ENCODE peak calls at places on chromosome 3, in ten cellular contexts. O is tibial nerve, U is endothelial cell of umbilical vein, Q is sigmoid colon, R is transverse colon, N is ovary, B is A549, A is adrenal gland, V is esophagus squamous epithelium, Y is breast epithelium. F is an unnamed sample.

GRCh38 chr3:194166682-194167479 is 30.9 kb downstream of the HES1 start:
- DNase-seq in A (no peak), O (no peak), R (no peak), U (peak), B (no peak), V (no peak), Q (peak), Y (no peak), N (peak), F (no peak)

GRCh38 chr3:58570851-58571250 is 6.3 kb downstream of the FAM107A start:
- DNase-seq in A (no peak), Y (no peak), B (no peak), N (no peak), U (no peak), Q (no peak), O (no peak), R (no peak), V (no peak), F (no peak)

GRCh38 chr3:94285874-94286273 is 223.0 kb downstream of the NSUN3 start:
- DNase-seq in N (no peak), B (no peak), U (peak), R (no peak), Y (no peak), O (no peak), Q (no peak), V (no peak), A (no peak), F (no peak)

GRCh38 chr3:4314688-4315087 is 11.5 kb downstream of the SETMAR start:
- DNase-seq in A (no peak), Q (no peak), O (no peak), V (no peak), U (no peak), Y (no peak), B (no peak), N (no peak), R (no peak), F (no peak)

GRCh38 chr3:54053882-54054281 is 68.5 kb upstream of the CACNA2D3 start:
- DNase-seq in U (no peak), N (no peak), V (no peak), Q (no peak), Y (no peak), R (no peak), O (no peak), B (no peak), A (no peak), F (peak)

GRCh38 chr3:160184655-160185054 is 40.6 kb upstream of the C3orf80 start:
- DNase-seq in Q (no peak), N (no peak), A (no peak), O (no peak), U (no peak), B (no peak), V (no peak), Y (no peak), R (no peak), F (no peak)

GRCh38 chr3:38980972-38981371 is 70.8 kb downstream of the SCN11A start:
- DNase-seq in B (no peak), Q (no peak), Y (no peak), R (no peak), V (no peak), A (no peak), N (no peak), O (no peak), U (peak), F (no peak)

GRCh38 chr3:43638594-43639447 is 17.0 kb upstream of the ANO10 start:
- DNase-seq in B (no peak), O (no peak), U (peak), V (no peak), Q (no peak), A (no peak), Y (no peak), N (no peak), R (peak), F (no peak)

GRCh38 chr3:197151562-197151961 is 121.9 kb upstream of the MELTF start:
- DNase-seq in V (no peak), U (no peak), N (no peak), O (peak), Q (no peak), A (peak), Y (no peak), B (no peak), R (no peak), F (no peak)

GRCh38 chr3:143961351-143961750 is 10.3 kb upstream of the DIPK2A start:
- DNase-seq in Q (no peak), B (no peak), U (no peak), O (no peak), N (no peak), V (no peak), Y (no peak), R (no peak), A (no peak), F (no peak)

GRCh38 chr3:13317596-13318320 is 102.4 kb downstream of the NUP210 start:
- DNase-seq in Q (no peak), O (no peak), N (no peak), B (no peak), A (no peak), U (no peak), Y (no peak), R (no peak), V (no peak), F (no peak)

GRCh38 chr3:38521391-38521987 is 25.3 kb downstream of the EXOG start:
- DNase-seq in V (no peak), Q (no peak), R (peak), N (peak), O (peak), Y (peak), B (peak), A (peak), U (peak), F (no peak)

GRCh38 chr3:63972196-63972595 is 51.1 kb downstream of the PSMD6 start:
- DNase-seq in Q (no peak), V (no peak), R (no peak), B (no peak), Y (no peak), O (no peak), N (no peak), A (no peak), U (no peak), F (no peak)

GRCh38 chr3:158725348-158725966 is 6.8 kb downstream of the RARRES1 start:
- DNase-seq in U (peak), A (peak), B (peak), R (peak), N (peak), Y (no peak), V (no peak), O (peak), Q (peak), F (no peak)

GRCh38 chr3:187456268-187456667 is 88.1 kb downstream of the RTP4 start:
- DNase-seq in U (no peak), Y (no peak), O (peak), A (peak), R (no peak), B (no peak), Q (peak), N (peak), V (no peak), F (no peak)

GRCh38 chr3:14508966-14509795 is 31.0 kb downstream of the GRIP2 start:
- DNase-seq in Y (peak), A (peak), N (peak), U (peak), B (peak), R (peak), Q (peak), V (no peak), O (peak), F (peak)

GRCh38 chr3:117097356-117097755 is 387.8 kb downstream of the TUSC7 start:
- DNase-seq in B (no peak), V (no peak), A (no peak), U (no peak), Y (no peak), O (no peak), N (no peak), Q (no peak), R (no peak), F (no peak)

GRCh38 chr3:61903931-61904657 is 342.7 kb downstream of the PTPRG start:
- DNase-seq in A (no peak), U (peak), V (no peak), B (no peak), Y (no peak), N (no peak), O (peak), R (no peak), Q (peak), F (no peak)

GRCh38 chr3:1183320-1184048 is 90.7 kb downstream of the CNTN6 start:
- DNase-seq in Q (no peak), A (peak), O (no peak), Y (no peak), R (no peak), U (no peak), N (no peak), V (no peak), B (no peak), F (no peak)

GRCh38 chr3:133691410-133692107 is 29.8 kb upstream of the TOPBP1 start:
- DNase-seq in R (no peak), O (no peak), U (no peak), Y (no peak), A (no peak), B (no peak), N (no peak), V (no peak), Q (no peak), F (no peak)

GRCh38 chr3:74353039-74353438 is 261.4 kb downstream of the CNTN3 start:
- DNase-seq in U (no peak), O (no peak), V (no peak), B (no peak), A (no peak), Y (no peak), R (no peak), Q (no peak), N (no peak), F (no peak)

GRCh38 chr3:191894406-191894805 is 433.4 kb downstream of the PYDC2 start:
- DNase-seq in B (no peak), N (no peak), R (no peak), U (no peak), Q (no peak), A (no peak), Y (no peak), V (no peak), O (no peak), F (no peak)

GRCh38 chr3:106068795-106069194 is 200.0 kb upstream of the CBLB start:
- DNase-seq in Q (no peak), U (no peak), R (no peak), N (no peak), A (peak), O (peak), Y (no peak), B (no peak), V (no peak), F (no peak)

GRCh38 chr3:101725192-101725889 is 927 bp downstream of the CEP97 start:
- DNase-seq in Q (peak), U (peak), Y (no peak), B (peak), V (no peak), A (peak), O (peak), R (peak), N (peak), F (no peak)

GRCh38 chr3:195081242-195081963 is 189.6 kb downstream of the XXYLT1 start:
- DNase-seq in O (no peak), Y (no peak), B (no peak), V (no peak), N (no peak), R (no peak), U (peak), A (no peak), Q (no peak), F (no peak)

GRCh38 chr3:170038434-170039110 is 777 bp downstream of the GPR160 start:
- DNase-seq in V (no peak), U (no peak), R (peak), N (no peak), O (no peak), B (no peak), A (no peak), Q (no peak), Y (no peak), F (peak)

GRCh38 chr3:44995142-44995770 is 19.2 kb downstream of the EXOSC7 start:
- DNase-seq in U (peak), Y (no peak), N (no peak), O (peak), B (no peak), R (no peak), Q (peak), V (no peak), A (peak), F (peak)

GRCh38 chr3:112634786-112635541 is 6.0 kb downstream of the CCDC80 start:
- DNase-seq in O (no peak), B (no peak), Q (no peak), V (no peak), R (no peak), U (peak), N (no peak), A (no peak), Y (no peak), F (no peak)

GRCh38 chr3:76134166-76134565 is 348.8 kb upstream of the ZNF717 start:
- DNase-seq in B (no peak), V (no peak), R (no peak), Q (no peak), A (no peak), N (no peak), Y (no peak), U (no peak), O (no peak), F (no peak)

GRCh38 chr3:191695131-191695814 is 234.3 kb downstream of the PYDC2 start:
- DNase-seq in B (no peak), R (no peak), Y (no peak), A (no peak), U (no peak), V (no peak), O (no peak), N (no peak), Q (no peak), F (no peak)

GRCh38 chr3:181265750-181266333 is 276.3 kb upstream of the DNAJC19 start:
- DNase-seq in V (no peak), O (no peak), N (no peak), Y (no peak), U (peak), R (no peak), Q (no peak), B (no peak), A (no peak), F (no peak)

GRCh38 chr3:197031315-197032285 is 2.0 kb upstream of the MELTF start:
- DNase-seq in B (peak), U (peak), V (no peak), Q (peak), N (peak), O (peak), A (peak), R (peak), Y (no peak), F (no peak)

GRCh38 chr3:67462185-67462584 is 192.2 kb downstream of the SUCLG2 start:
- DNase-seq in A (no peak), U (no peak), V (no peak), Y (no peak), B (no peak), R (no peak), O (no peak), Q (no peak), N (no peak), F (no peak)

GRCh38 chr3:105847865-105848264 is 20.9 kb downstream of the CBLB start:
- DNase-seq in A (no peak), N (no peak), Q (no peak), V (no peak), R (no peak), U (no peak), Y (no peak), O (no peak), B (no peak), F (no peak)

GRCh38 chr3:126102530-126102951 is 18.6 kb upstream of the SLC41A3 start:
- DNase-seq in O (no peak), Q (peak), U (peak), A (peak), N (no peak), V (no peak), Y (no peak), R (peak), B (no peak), F (no peak)

GRCh38 chr3:53255360-53255774 is 455 bp downstream of the TKT start:
- DNase-seq in Q (no peak), O (no peak), Y (no peak), N (peak), U (peak), R (peak), A (no peak), V (no peak), B (no peak), F (no peak)

GRCh38 chr3:119628816-119629445 is 31.2 kb downstream of the PLA1A start:
- DNase-seq in Q (no peak), A (no peak), Y (no peak), O (no peak), R (no peak), N (no peak), B (no peak), V (no peak), U (peak), F (no peak)

GRCh38 chr3:55615694-55616310 is 128.7 kb upstream of the WNT5A start:
- DNase-seq in U (no peak), B (no peak), Q (no peak), O (peak), R (no peak), A (peak), N (no peak), Y (no peak), V (no peak), F (no peak)

GRCh38 chr3:72487078-72487765 is 361.0 kb downstream of the SHQ1 start:
- DNase-seq in Q (peak), Y (peak), U (peak), B (peak), A (peak), N (peak), O (peak), R (peak), V (no peak), F (peak)

GRCh38 chr3:48885753-48886152 is 12.9 kb downstream of the SLC25A20 start:
- DNase-seq in U (no peak), N (no peak), Y (no peak), O (no peak), B (no peak), A (no peak), Q (no peak), V (no peak), R (no peak), F (no peak)
- TF ChIP-seq POLR2A in U (no peak), N (no peak), Y (no peak), O (no peak), B (no peak), A (no peak), Q (no peak), V (no peak), R (no peak), F (no peak)

DNA sequence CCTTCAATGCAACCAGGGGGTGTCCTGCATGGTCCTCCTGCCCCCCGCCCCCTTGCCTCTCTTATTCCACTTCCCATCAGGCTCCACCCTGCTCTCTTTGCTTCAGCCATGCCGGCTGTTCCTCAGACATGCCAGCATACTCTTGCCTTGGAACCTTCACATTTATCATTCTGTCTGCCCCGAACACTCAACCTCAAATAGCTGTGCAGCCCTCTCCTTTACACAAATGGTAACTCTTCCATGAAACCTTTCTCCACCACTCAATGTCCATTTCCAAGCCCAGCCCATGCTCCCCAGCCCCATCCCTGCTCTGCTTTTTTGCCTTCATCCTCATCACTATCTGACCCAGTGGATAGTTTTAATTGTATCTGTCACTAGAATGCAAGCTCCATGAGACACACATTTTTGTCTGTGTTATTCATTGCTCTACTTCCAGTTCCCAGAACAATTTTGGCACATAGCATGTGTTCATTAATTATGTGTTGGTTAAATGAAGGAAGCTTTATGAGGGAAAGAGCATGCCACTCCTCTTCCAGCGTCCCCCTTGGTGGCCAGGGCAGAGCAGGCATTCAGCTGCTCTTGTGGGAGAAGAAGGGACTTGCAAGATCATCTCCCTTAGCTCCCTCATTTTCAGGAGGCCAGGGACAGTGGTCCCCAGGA is 654 bp upstream of the GALNT15 start:
- DNase-seq in Y (no peak), R (no peak), N (no peak), A (no peak), U (no peak), B (no peak), Q (no peak), O (no peak), V (no peak), F (no peak)
- H3K27ac ChIP-seq in Y (peak), R (peak), N (no peak), A (no peak), U (no peak), B (peak), Q (peak), O (peak), V (peak), F (peak)

GRCh38 chr3:10115326-10116137 is at the start of gene BRK1:
- DNase-seq in O (peak), B (peak), V (peak), R (peak), N (peak), Y (peak), A (peak), Q (peak), U (peak), F (peak)
- TF ChIP-seq POLR2A in O (peak), B (peak), V (no peak), R (peak), N (peak), Y (peak), A (peak), Q (peak), U (peak), F (peak)

GRCh38 chr3:69009559-69010410 is 3.7 kb downstream of the EOGT start:
- DNase-seq in N (peak), Q (no peak), O (no peak), U (peak), B (no peak), V (no peak), R (no peak), Y (no peak), A (no peak), F (no peak)
- H3K27ac ChIP-seq in N (no peak), Q (peak), O (no peak), U (peak), B (no peak), V (peak), R (peak), Y (peak), A (no peak), F (peak)

F was measured in upper lobe of left lung.